ENCODE peak calls at places on chromosome 18, in ten cellular contexts. T is ovary, K is sigmoid colon, Z is lung, X is stomach, O is adrenal gland, H is PC-3, W is mammary epithelial cell, N is cardiac muscle cell, L is thoracic aorta. B is an unnamed sample.

GRCh38 chr18:23259701-23260661 is 124.7 kb downstream of the CABLES1 start:
- DNase-seq in N (peak; percentile 84), X (peak; percentile 89), L (peak; percentile 30), K (peak; percentile 87), O (peak; percentile 72), H (peak; percentile 89), T (peak; percentile 82), Z (peak; percentile 89), W (peak; percentile 46), B (peak; percentile 93)

GRCh38 chr18:66560092-66560491 is 43.8 kb downstream of the CDH19 start:
- DNase-seq in O (peak; percentile 26), H (peak; percentile 72), T (no peak), L (no peak), X (no peak), Z (no peak), W (peak; percentile 49), K (no peak), N (peak; percentile 46), B (no peak)

GRCh38 chr18:62937065-62937464 is 221.7 kb downstream of the PHLPP1 start:
- DNase-seq in L (no peak), N (no peak), Z (no peak), O (no peak), X (no peak), T (no peak), K (no peak), H (peak; percentile 72), W (no peak), B (no peak)

GRCh38 chr18:8609711-8610441 is 639 bp downstream of the RAB12 start:
- DNase-seq in N (peak; percentile 30), O (peak; percentile 41), Z (no peak), H (no peak), X (no peak), W (no peak), K (peak; percentile 71), T (peak; percentile 57), L (no peak), B (no peak)

GRCh38 chr18:77205769-77206168 is 43.9 kb upstream of the GALR1 start:
- DNase-seq in X (no peak), K (no peak), N (no peak), W (no peak), H (no peak), T (no peak), Z (no peak), O (no peak), L (no peak), B (no peak)

GRCh38 chr18:8232791-8233190 is 376.4 kb upstream of the RAB12 start:
- DNase-seq in O (no peak), T (no peak), K (no peak), N (no peak), H (peak; percentile 56), L (no peak), W (no peak), Z (no peak), X (no peak), B (no peak)

GRCh38 chr18:58788971-58789797 is 75.5 kb upstream of the ZNF532 start:
- DNase-seq in T (peak; percentile 55), H (peak; percentile 97), W (peak; percentile 45), L (no peak), Z (no peak), K (no peak), N (no peak), O (peak; percentile 61), X (peak; percentile 39), B (no peak)

GRCh38 chr18:24987933-24988840 is 363.8 kb downstream of the ZNF521 start:
- DNase-seq in H (no peak), Z (no peak), O (no peak), K (peak; percentile 72), T (no peak), L (no peak), W (no peak), N (no peak), X (no peak), B (no peak)

GRCh38 chr18:21242141-21243040 is at the start of gene GREB1L:
- DNase-seq in X (peak; percentile 63), N (peak; percentile 87), K (no peak), Z (no peak), W (peak; percentile 76), L (no peak), O (no peak), H (peak; percentile 85), T (peak; percentile 90), B (peak; percentile 73)

GRCh38 chr18:25990473-25990872 is 99.9 kb downstream of the SS18 start:
- DNase-seq in K (no peak), H (no peak), X (no peak), W (no peak), T (no peak), O (no peak), Z (no peak), N (no peak), L (no peak), B (no peak)

GRCh38 chr18:23881778-23882177 is 132.8 kb upstream of the TTC39C start:
- DNase-seq in N (peak; percentile 36), W (peak; percentile 72), H (no peak), L (no peak), K (no peak), O (no peak), X (peak; percentile 72), T (no peak), Z (no peak), B (no peak)

GRCh38 chr18:77551055-77551454 is 301.4 kb downstream of the GALR1 start:
- DNase-seq in Z (no peak), O (no peak), N (no peak), T (no peak), K (no peak), X (no peak), W (no peak), L (no peak), H (no peak), B (no peak)

GRCh38 chr18:12890500-12890899 is 6.5 kb upstream of the PTPN2 start:
- DNase-seq in N (no peak), L (no peak), X (no peak), H (peak; percentile 22), Z (no peak), O (no peak), W (no peak), T (no peak), K (no peak), B (no peak)
- TF ChIP-seq CTCF in N (peak; percentile 33), L (no peak), X (no peak), H (no peak), Z (no peak), O (no peak), W (peak; percentile 2), T (no peak), K (no peak), B (no peak)

DNA sequence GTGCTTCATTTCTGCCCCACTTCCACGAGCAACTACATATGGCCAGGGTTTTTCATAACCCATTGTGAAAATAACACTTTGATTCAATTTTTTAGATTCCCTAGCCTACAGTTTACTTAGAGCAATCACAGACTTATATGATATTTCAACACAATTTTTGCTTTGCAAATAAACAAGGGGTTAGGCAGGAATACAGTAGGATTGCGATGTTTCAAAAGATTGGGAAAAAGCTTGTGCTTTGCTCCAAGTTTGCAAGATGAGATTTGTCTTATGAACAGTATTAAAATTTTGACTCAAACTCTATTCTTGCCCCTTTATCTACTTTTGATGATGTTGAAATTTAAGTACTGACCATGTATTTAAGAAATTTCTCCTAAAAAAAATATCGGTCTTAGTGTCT is 814.5 kb upstream of the PIK3C3 start:
- DNase-seq in N (no peak), W (no peak), L (no peak), T (no peak), O (no peak), K (no peak), H (no peak), X (no peak), Z (no peak), B (no peak)
- H3K4me1 ChIP-seq in N (no peaks in the 10 kb centered on the region), W (peaks cover 13% of the 10 kb centered on the region), L (no peaks in the 10 kb centered on the region), T (no peaks in the 10 kb centered on the region), O (no peaks in the 10 kb centered on the region), K (no peaks in the 10 kb centered on the region), H (no peaks in the 10 kb centered on the region), X (no peaks in the 10 kb centered on the region), Z (no peaks in the 10 kb centered on the region), B (no peaks in the 10 kb centered on the region)

GRCh38 chr18:39675916-39676315 is 2110.3 kb upstream of the CELF4 start:
- DNase-seq in H (no peak), N (no peak), Z (no peak), K (no peak), L (no peak), W (no peak), T (no peak), O (no peak), X (no peak), B (no peak)

GRCh38 chr18:39675358-39675757 is 2109.8 kb upstream of the CELF4 start:
- DNase-seq in O (no peak), N (no peak), T (no peak), L (no peak), X (no peak), K (no peak), H (peak; percentile 2), Z (no peak), W (no peak), B (no peak)

GRCh38 chr18:39685303-39685902 is 2119.8 kb upstream of the CELF4 start:
- DNase-seq in H (no peak), T (no peak), N (no peak), W (no peak), L (no peak), K (no peak), Z (no peak), X (no peak), O (no peak), B (no peak)

DNA sequence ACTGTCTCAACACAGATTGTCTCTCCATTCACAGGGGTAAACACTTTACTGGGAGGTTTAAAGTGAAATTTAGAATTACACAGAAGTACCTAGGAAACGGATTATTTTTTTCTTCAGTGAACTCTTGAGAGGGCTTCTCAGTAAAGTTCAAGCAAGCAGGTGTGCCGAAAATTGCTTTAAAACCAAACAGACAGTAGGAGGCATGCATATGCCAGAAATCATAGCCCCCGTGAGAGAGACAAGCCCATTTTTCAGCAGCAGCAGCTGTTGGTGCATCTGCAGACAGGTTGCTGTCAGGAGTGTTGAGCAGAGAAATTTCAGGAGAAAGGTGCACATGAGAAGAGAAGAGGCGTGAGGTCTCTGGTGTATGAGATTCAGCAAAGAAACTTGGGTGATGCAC is 2115.5 kb upstream of the CELF4 start:
- DNase-seq in K (no peak), Z (no peak), W (no peak), H (no peak), L (no peak), T (no peak), X (no peak), O (no peak), N (no peak), B (no peak)
- TF ChIP-seq CTCF in K (no peak), Z (no peak), W (no peak), H (no peak), L (no peak), T (no peak), X (no peak), O (no peak), N (no peak), B (no peak)

GRCh38 chr18:44834867-44835469 is 154.3 kb downstream of the SETBP1 start:
- DNase-seq in K (no peak), Z (no peak), H (no peak), T (no peak), L (no peak), X (no peak), N (peak; percentile 4), W (no peak), O (no peak), B (no peak)
- H3K4me1 ChIP-seq in K (peaks cover 4% of the 10 kb centered on the region), Z (no peaks in the 10 kb centered on the region), H (peaks cover 23% of the 10 kb centered on the region), T (peaks cover 10% of the 10 kb centered on the region), L (peaks cover 49% of the 10 kb centered on the region), X (peaks cover 26% of the 10 kb centered on the region), N (peaks cover 31% of the 10 kb centered on the region), W (peaks cover 13% of the 10 kb centered on the region), O (no peaks in the 10 kb centered on the region), B (peaks cover 73% of the 10 kb centered on the region)

GRCh38 chr18:6593142-6593889 is 136.2 kb upstream of the ARHGAP28 start:
- DNase-seq in Z (no peak), H (no peak), X (no peak), W (no peak), N (no peak), L (no peak), O (no peak), T (no peak), K (no peak), B (no peak)
- TF ChIP-seq CTCF in Z (no peak), H (no peak), X (no peak), W (no peak), N (no peak), L (no peak), O (no peak), T (no peak), K (no peak), B (no peak)

B was measured in tibial artery.